ENCODE peak calls at places on chromosomes 16 and 17, in ten cellular contexts. One of them, this sample, is unnamed.

GRCh38 chr17:28744104-28744801 is 442 bp downstream of the TRAF4 start:
- DNase-seq in lower leg skin: no peak
- DNase-seq in HT1080: no peak
- DNase-seq in mesendoderm: peak; percentile 91
- DNase-seq in renal cortical epithelial cell: no peak
- DNase-seq in NCI-H510A treated with DMSO at 0.1 percent for 48 hours: peak; percentile 56
- DNase-seq in stimulated activated CD4-positive, alpha-beta T cell treated with anti-CD3 and anti-CD28 coated beads, Interleukin-4, amount 100 ng/mL, for 24 hours: peak; percentile 69
- DNase-seq in Ammon's horn: no peak
- DNase-seq in tibial nerve: no peak
- DNase-seq in naive thymus-derived CD4-positive, alpha-beta T cell: peak; percentile 57
- DNase-seq in this sample: no peak

GRCh38 chr16:84013787-84014569 is 28.6 kb downstream of the SLC38A8 start:
- DNase-seq in naive thymus-derived CD4-positive, alpha-beta T cell: peak; percentile 54
- DNase-seq in lower leg skin: no peak
- DNase-seq in tibial nerve: no peak
- DNase-seq in mesendoderm: peak; percentile 100
- DNase-seq in Ammon's horn: no peak
- DNase-seq in HT1080: peak; percentile 69
- DNase-seq in NCI-H510A treated with DMSO at 0.1 percent for 48 hours: no peak
- DNase-seq in renal cortical epithelial cell: peak; percentile 67
- DNase-seq in stimulated activated CD4-positive, alpha-beta T cell treated with anti-CD3 and anti-CD28 coated beads, Interleukin-4, amount 100 ng/mL, for 24 hours: peak; percentile 39
- DNase-seq in this sample: peak; percentile 82

GRCh38 chr17:48995871-48996695 is 1.1 kb upstream of the IGF2BP1 start:
- DNase-seq in mesendoderm: peak; percentile 99
- DNase-seq in HT1080: peak; percentile 84
- DNase-seq in NCI-H510A treated with DMSO at 0.1 percent for 48 hours: peak; percentile 95
- DNase-seq in naive thymus-derived CD4-positive, alpha-beta T cell: peak; percentile 14
- DNase-seq in stimulated activated CD4-positive, alpha-beta T cell treated with anti-CD3 and anti-CD28 coated beads, Interleukin-4, amount 100 ng/mL, for 24 hours: no peak
- DNase-seq in lower leg skin: peak; percentile 79
- DNase-seq in tibial nerve: no peak
- DNase-seq in renal cortical epithelial cell: no peak
- DNase-seq in Ammon's horn: no peak
- DNase-seq in this sample: no peak

GRCh38 chr16:29943846-29944669 is 17.8 kb upstream of the TMEM219 start:
- DNase-seq in Ammon's horn: no peak
- DNase-seq in NCI-H510A treated with DMSO at 0.1 percent for 48 hours: peak; percentile 91
- DNase-seq in tibial nerve: no peak
- DNase-seq in HT1080: peak; percentile 100
- DNase-seq in stimulated activated CD4-positive, alpha-beta T cell treated with anti-CD3 and anti-CD28 coated beads, Interleukin-4, amount 100 ng/mL, for 24 hours: no peak
- DNase-seq in mesendoderm: peak; percentile 99
- DNase-seq in lower leg skin: peak; percentile 78
- DNase-seq in renal cortical epithelial cell: peak; percentile 99
- DNase-seq in naive thymus-derived CD4-positive, alpha-beta T cell: no peak
- DNase-seq in this sample: no peak

GRCh38 chr17:45172541-45173286 is 11.0 kb downstream of the HEXIM2 start:
- DNase-seq in HT1080: peak; percentile 93
- DNase-seq in NCI-H510A treated with DMSO at 0.1 percent for 48 hours: peak; percentile 65
- DNase-seq in naive thymus-derived CD4-positive, alpha-beta T cell: peak; percentile 61
- DNase-seq in mesendoderm: peak; percentile 80
- DNase-seq in renal cortical epithelial cell: peak; percentile 95
- DNase-seq in tibial nerve: peak; percentile 28
- DNase-seq in Ammon's horn: peak; percentile 95
- DNase-seq in lower leg skin: peak; percentile 93
- DNase-seq in stimulated activated CD4-positive, alpha-beta T cell treated with anti-CD3 and anti-CD28 coated beads, Interleukin-4, amount 100 ng/mL, for 24 hours: peak; percentile 58
- DNase-seq in this sample: no peak

GRCh38 chr17:27603870-27604794 is 26.9 kb upstream of the LGALS9 start:
- DNase-seq in NCI-H510A treated with DMSO at 0.1 percent for 48 hours: no peak
- DNase-seq in Ammon's horn: no peak
- DNase-seq in renal cortical epithelial cell: no peak
- DNase-seq in naive thymus-derived CD4-positive, alpha-beta T cell: no peak
- DNase-seq in lower leg skin: no peak
- DNase-seq in stimulated activated CD4-positive, alpha-beta T cell treated with anti-CD3 and anti-CD28 coated beads, Interleukin-4, amount 100 ng/mL, for 24 hours: no peak
- DNase-seq in HT1080: no peak
- DNase-seq in mesendoderm: no peak
- DNase-seq in tibial nerve: no peak
- DNase-seq in this sample: no peak

GRCh38 chr16:89449726-89450335 is 40.5 kb downstream of the ANKRD11 start:
- DNase-seq in NCI-H510A treated with DMSO at 0.1 percent for 48 hours: no peak
- DNase-seq in lower leg skin: no peak
- DNase-seq in naive thymus-derived CD4-positive, alpha-beta T cell: no peak
- DNase-seq in stimulated activated CD4-positive, alpha-beta T cell treated with anti-CD3 and anti-CD28 coated beads, Interleukin-4, amount 100 ng/mL, for 24 hours: no peak
- DNase-seq in renal cortical epithelial cell: peak; percentile 29
- DNase-seq in tibial nerve: no peak
- DNase-seq in Ammon's horn: no peak
- DNase-seq in HT1080: peak; percentile 28
- DNase-seq in mesendoderm: peak; percentile 74
- DNase-seq in this sample: no peak

GRCh38 chr16:56988948-56989945 is at the start of gene NLRC5:
- DNase-seq in mesendoderm: peak; percentile 69
- DNase-seq in NCI-H510A treated with DMSO at 0.1 percent for 48 hours: peak; percentile 29
- DNase-seq in tibial nerve: peak; percentile 77
- DNase-seq in HT1080: peak; percentile 76
- DNase-seq in Ammon's horn: peak; percentile 81
- DNase-seq in renal cortical epithelial cell: peak; percentile 48
- DNase-seq in naive thymus-derived CD4-positive, alpha-beta T cell: peak; percentile 90
- DNase-seq in lower leg skin: peak; percentile 97
- DNase-seq in stimulated activated CD4-positive, alpha-beta T cell treated with anti-CD3 and anti-CD28 coated beads, Interleukin-4, amount 100 ng/mL, for 24 hours: peak; percentile 94
- DNase-seq in this sample: peak; percentile 95

GRCh38 chr17:69342896-69343644 is 16.1 kb upstream of the ABCA5 start:
- DNase-seq in HT1080: no peak
- DNase-seq in lower leg skin: no peak
- DNase-seq in stimulated activated CD4-positive, alpha-beta T cell treated with anti-CD3 and anti-CD28 coated beads, Interleukin-4, amount 100 ng/mL, for 24 hours: no peak
- DNase-seq in tibial nerve: no peak
- DNase-seq in mesendoderm: no peak
- DNase-seq in renal cortical epithelial cell: peak; percentile 25
- DNase-seq in NCI-H510A treated with DMSO at 0.1 percent for 48 hours: no peak
- DNase-seq in naive thymus-derived CD4-positive, alpha-beta T cell: no peak
- DNase-seq in Ammon's horn: no peak
- DNase-seq in this sample: no peak

GRCh38 chr17:66576473-66576872 is 258.4 kb upstream of the CACNG5 start:
- DNase-seq in renal cortical epithelial cell: no peak
- DNase-seq in stimulated activated CD4-positive, alpha-beta T cell treated with anti-CD3 and anti-CD28 coated beads, Interleukin-4, amount 100 ng/mL, for 24 hours: no peak
- DNase-seq in tibial nerve: no peak
- DNase-seq in NCI-H510A treated with DMSO at 0.1 percent for 48 hours: peak; percentile 24
- DNase-seq in naive thymus-derived CD4-positive, alpha-beta T cell: no peak
- DNase-seq in HT1080: no peak
- DNase-seq in mesendoderm: no peak
- DNase-seq in lower leg skin: no peak
- DNase-seq in Ammon's horn: no peak
- DNase-seq in this sample: no peak

GRCh38 chr16:74297296-74297665 is 667 bp downstream of the PSMD7 start:
- DNase-seq in stimulated activated CD4-positive, alpha-beta T cell treated with anti-CD3 and anti-CD28 coated beads, Interleukin-4, amount 100 ng/mL, for 24 hours: peak; percentile 49
- DNase-seq in mesendoderm: peak; percentile 35
- DNase-seq in HT1080: peak; percentile 18
- DNase-seq in lower leg skin: peak; percentile 82
- DNase-seq in renal cortical epithelial cell: no peak
- DNase-seq in tibial nerve: no peak
- DNase-seq in NCI-H510A treated with DMSO at 0.1 percent for 48 hours: peak; percentile 4
- DNase-seq in Ammon's horn: no peak
- DNase-seq in naive thymus-derived CD4-positive, alpha-beta T cell: peak; percentile 18
- DNase-seq in this sample: no peak

GRCh38 chr17:80625627-80626026 is 81.0 kb downstream of the RPTOR start:
- DNase-seq in naive thymus-derived CD4-positive, alpha-beta T cell: no peak
- DNase-seq in tibial nerve: no peak
- DNase-seq in NCI-H510A treated with DMSO at 0.1 percent for 48 hours: no peak
- DNase-seq in renal cortical epithelial cell: no peak
- DNase-seq in stimulated activated CD4-positive, alpha-beta T cell treated with anti-CD3 and anti-CD28 coated beads, Interleukin-4, amount 100 ng/mL, for 24 hours: no peak
- DNase-seq in Ammon's horn: no peak
- DNase-seq in HT1080: no peak
- DNase-seq in lower leg skin: no peak
- DNase-seq in mesendoderm: no peak
- DNase-seq in this sample: no peak

GRCh38 chr16:77452243-77452642 is 17.4 kb upstream of the ADAMTS18 start:
- DNase-seq in NCI-H510A treated with DMSO at 0.1 percent for 48 hours: no peak
- DNase-seq in lower leg skin: no peak
- DNase-seq in tibial nerve: no peak
- DNase-seq in HT1080: no peak
- DNase-seq in renal cortical epithelial cell: no peak
- DNase-seq in stimulated activated CD4-positive, alpha-beta T cell treated with anti-CD3 and anti-CD28 coated beads, Interleukin-4, amount 100 ng/mL, for 24 hours: no peak
- DNase-seq in mesendoderm: no peak
- DNase-seq in Ammon's horn: no peak
- DNase-seq in naive thymus-derived CD4-positive, alpha-beta T cell: no peak
- DNase-seq in this sample: no peak

GRCh38 chr17:76841776-76842405 is 26.3 kb upstream of the MGAT5B start:
- DNase-seq in mesendoderm: peak; percentile 74
- DNase-seq in HT1080: no peak
- DNase-seq in tibial nerve: no peak
- DNase-seq in stimulated activated CD4-positive, alpha-beta T cell treated with anti-CD3 and anti-CD28 coated beads, Interleukin-4, amount 100 ng/mL, for 24 hours: no peak
- DNase-seq in NCI-H510A treated with DMSO at 0.1 percent for 48 hours: no peak
- DNase-seq in renal cortical epithelial cell: no peak
- DNase-seq in Ammon's horn: no peak
- DNase-seq in lower leg skin: no peak
- DNase-seq in naive thymus-derived CD4-positive, alpha-beta T cell: no peak
- DNase-seq in this sample: no peak

GRCh38 chr16:74437-75318 is 2.2 kb upstream of the RHBDF1 start:
- DNase-seq in HT1080: no peak
- DNase-seq in renal cortical epithelial cell: no peak
- DNase-seq in tibial nerve: no peak
- DNase-seq in lower leg skin: no peak
- DNase-seq in naive thymus-derived CD4-positive, alpha-beta T cell: no peak
- DNase-seq in NCI-H510A treated with DMSO at 0.1 percent for 48 hours: no peak
- DNase-seq in mesendoderm: peak; percentile 95
- DNase-seq in stimulated activated CD4-positive, alpha-beta T cell treated with anti-CD3 and anti-CD28 coated beads, Interleukin-4, amount 100 ng/mL, for 24 hours: no peak
- DNase-seq in Ammon's horn: no peak
- DNase-seq in this sample: no peak

GRCh38 chr17:59848778-59849177 is 44.0 kb downstream of the TUBD1 start:
- DNase-seq in naive thymus-derived CD4-positive, alpha-beta T cell: no peak
- DNase-seq in HT1080: no peak
- DNase-seq in mesendoderm: no peak
- DNase-seq in lower leg skin: peak; percentile 96
- DNase-seq in stimulated activated CD4-positive, alpha-beta T cell treated with anti-CD3 and anti-CD28 coated beads, Interleukin-4, amount 100 ng/mL, for 24 hours: peak; percentile 49
- DNase-seq in tibial nerve: peak; percentile 38
- DNase-seq in Ammon's horn: peak; percentile 22
- DNase-seq in NCI-H510A treated with DMSO at 0.1 percent for 48 hours: no peak
- DNase-seq in renal cortical epithelial cell: peak; percentile 93
- DNase-seq in this sample: peak; percentile 91

GRCh38 chr17:45782889-45783592 is 1.1 kb upstream of the CRHR1 start:
- DNase-seq in mesendoderm: peak; percentile 48
- DNase-seq in HT1080: no peak
- DNase-seq in stimulated activated CD4-positive, alpha-beta T cell treated with anti-CD3 and anti-CD28 coated beads, Interleukin-4, amount 100 ng/mL, for 24 hours: peak; percentile 39
- DNase-seq in lower leg skin: no peak
- DNase-seq in renal cortical epithelial cell: no peak
- DNase-seq in NCI-H510A treated with DMSO at 0.1 percent for 48 hours: peak; percentile 60
- DNase-seq in naive thymus-derived CD4-positive, alpha-beta T cell: no peak
- DNase-seq in Ammon's horn: peak; percentile 50
- DNase-seq in tibial nerve: no peak
- DNase-seq in this sample: no peak

GRCh38 chr16:2082171-2082982 is 34.6 kb downstream of the TSC2 start:
- DNase-seq in HT1080: no peak
- DNase-seq in mesendoderm: no peak
- DNase-seq in renal cortical epithelial cell: peak; percentile 7
- DNase-seq in NCI-H510A treated with DMSO at 0.1 percent for 48 hours: peak; percentile 94
- DNase-seq in lower leg skin: no peak
- DNase-seq in stimulated activated CD4-positive, alpha-beta T cell treated with anti-CD3 and anti-CD28 coated beads, Interleukin-4, amount 100 ng/mL, for 24 hours: no peak
- DNase-seq in Ammon's horn: no peak
- DNase-seq in naive thymus-derived CD4-positive, alpha-beta T cell: no peak
- DNase-seq in tibial nerve: no peak
- DNase-seq in this sample: no peak

GRCh38 chr17:76071497-76072148 is 694 bp downstream of the SRP68 start:
- DNase-seq in Ammon's horn: no peak
- DNase-seq in NCI-H510A treated with DMSO at 0.1 percent for 48 hours: no peak
- DNase-seq in lower leg skin: no peak
- DNase-seq in naive thymus-derived CD4-positive, alpha-beta T cell: peak; percentile 34
- DNase-seq in mesendoderm: no peak
- DNase-seq in tibial nerve: no peak
- DNase-seq in HT1080: no peak
- DNase-seq in stimulated activated CD4-positive, alpha-beta T cell treated with anti-CD3 and anti-CD28 coated beads, Interleukin-4, amount 100 ng/mL, for 24 hours: peak; percentile 56
- DNase-seq in renal cortical epithelial cell: no peak
- DNase-seq in this sample: no peak